ENCODE peak calls at places on chromosomes 12 and 14, in four cellular contexts. One of them, this sample, is unnamed.

GRCh38 chr14:48723841-48724495 is 862.2 kb downstream of the RPS29 start:
- DNase-seq in HepG2: no peak
- DNase-seq in GM12878: no peak
- DNase-seq in K562: no peak
- DNase-seq in this sample: no peak

GRCh38 chr12:18683603-18684002 is 54.2 kb downstream of the PLCZ1 start:
- DNase-seq in HepG2: no peak
- DNase-seq in GM12878: no peak
- DNase-seq in K562: peak; percentile 23
- DNase-seq in this sample: no peak

GRCh38 chr12:61250303-61250702 is 1009.9 kb upstream of the USP15 start:
- DNase-seq in HepG2: no peak
- DNase-seq in GM12878: no peak
- DNase-seq in K562: no peak
- DNase-seq in this sample: no peak

GRCh38 chr12:49389092-49389703 is 21.9 kb downstream of the SPATS2 start:
- DNase-seq in HepG2: no peak
- DNase-seq in GM12878: no peak
- DNase-seq in K562: no peak
- DNase-seq in this sample: no peak

GRCh38 chr12:57047981-57048380 is 1.9 kb downstream of the MYO1A start:
- DNase-seq in HepG2: no peak
- DNase-seq in GM12878: no peak
- DNase-seq in K562: no peak
- DNase-seq in this sample: no peak

GRCh38 chr12:130826151-130826801 is 12.8 kb downstream of the STX2 start:
- DNase-seq in HepG2: peak; percentile 33
- DNase-seq in GM12878: no peak
- DNase-seq in K562: peak; percentile 87
- DNase-seq in this sample: peak; percentile 85

GRCh38 chr12:93447555-93448265 is 6.0 kb upstream of the UBE2N start:
- DNase-seq in HepG2: no peak
- DNase-seq in GM12878: no peak
- DNase-seq in K562: no peak
- DNase-seq in this sample: no peak

GRCh38 chr14:52175982-52176502 is 91.5 kb upstream of the PTGDR start:
- DNase-seq in HepG2: no peak
- DNase-seq in GM12878: peak; percentile 23
- DNase-seq in K562: no peak
- DNase-seq in this sample: no peak

GRCh38 chr12:54358945-54359761 is 5.1 kb downstream of the GPR84 start:
- DNase-seq in HepG2: peak; percentile 98
- DNase-seq in GM12878: peak; percentile 97
- DNase-seq in K562: peak; percentile 99
- DNase-seq in this sample: peak; percentile 91

GRCh38 chr12:49808686-49809368 is 19.4 kb downstream of the NCKAP5L start:
- DNase-seq in HepG2: no peak
- DNase-seq in GM12878: no peak
- DNase-seq in K562: no peak
- DNase-seq in this sample: no peak

GRCh38 chr12:90908465-90908864 is 46.5 kb downstream of the CCER1 start:
- DNase-seq in HepG2: no peak
- DNase-seq in GM12878: no peak
- DNase-seq in K562: no peak
- DNase-seq in this sample: no peak

GRCh38 chr14:22510527-22511110 is 78.4 kb downstream of the DAD1 start:
- DNase-seq in HepG2: no peak
- DNase-seq in GM12878: no peak
- DNase-seq in K562: no peak
- DNase-seq in this sample: no peak

GRCh38 chr12:55847033-55847432 is 4.3 kb upstream of the MMP19 start:
- DNase-seq in HepG2: no peak
- DNase-seq in GM12878: no peak
- DNase-seq in K562: no peak
- DNase-seq in this sample: no peak

GRCh38 chr12:113800201-113800600 is 165.9 kb downstream of the RBM19 start:
- DNase-seq in HepG2: no peak
- DNase-seq in GM12878: no peak
- DNase-seq in K562: no peak
- DNase-seq in this sample: no peak

GRCh38 chr14:71532349-71532748 is 399.9 kb upstream of the RGS6 start:
- DNase-seq in HepG2: no peak
- DNase-seq in GM12878: no peak
- DNase-seq in K562: no peak
- DNase-seq in this sample: no peak

GRCh38 chr14:80959448-80960006 is 4.1 kb downstream of the TSHR start:
- DNase-seq in HepG2: no peak
- DNase-seq in GM12878: peak; percentile 91
- DNase-seq in K562: no peak
- DNase-seq in this sample: no peak

GRCh38 chr14:70237710-70238109 is 49.0 kb upstream of the SLC8A3 start:
- DNase-seq in HepG2: no peak
- DNase-seq in GM12878: no peak
- DNase-seq in K562: peak; percentile 69
- DNase-seq in this sample: no peak

GRCh38 chr12:104427547-104427938 is 29.2 kb upstream of the CHST11 start:
- DNase-seq in HepG2: no peak
- DNase-seq in GM12878: no peak
- DNase-seq in K562: no peak
- DNase-seq in this sample: no peak

GRCh38 chr12:42684171-42685071 is 94.9 kb upstream of the PRICKLE1 start:
- DNase-seq in HepG2: no peak
- DNase-seq in GM12878: no peak
- DNase-seq in K562: no peak
- DNase-seq in this sample: no peak

GRCh38 chr14:69475194-69475818 is 9.2 kb upstream of the PLEKHD1 start:
- DNase-seq in HepG2: peak; percentile 19
- DNase-seq in GM12878: no peak
- DNase-seq in K562: no peak
- DNase-seq in this sample: peak; percentile 51

GRCh38 chr12:106675651-106676435 is 93.0 kb downstream of the RFX4 start:
- DNase-seq in HepG2: no peak
- DNase-seq in GM12878: no peak
- DNase-seq in K562: no peak
- DNase-seq in this sample: no peak

GRCh38 chr14:71169861-71170260 is 262.6 kb downstream of the PCNX1 start:
- DNase-seq in HepG2: no peak
- DNase-seq in GM12878: no peak
- DNase-seq in K562: no peak
- DNase-seq in this sample: no peak

GRCh38 chr14:21617614-21618013 is 17.1 kb downstream of the OR10G2 start:
- DNase-seq in HepG2: no peak
- DNase-seq in GM12878: no peak
- DNase-seq in K562: no peak
- DNase-seq in this sample: no peak

GRCh38 chr12:47939009-47939601 is 24.3 kb upstream of the TMEM106C start:
- DNase-seq in HepG2: no peak
- DNase-seq in GM12878: no peak
- DNase-seq in K562: no peak
- DNase-seq in this sample: no peak

GRCh38 chr12:1332327-1332726 is 262.1 kb downstream of the FBXL14 start:
- DNase-seq in HepG2: peak; percentile 57
- DNase-seq in GM12878: no peak
- DNase-seq in K562: no peak
- DNase-seq in this sample: no peak

GRCh38 chr12:88946377-88946997 is 366.2 kb upstream of the KITLG start:
- DNase-seq in HepG2: no peak
- DNase-seq in GM12878: no peak
- DNase-seq in K562: no peak
- DNase-seq in this sample: no peak

GRCh38 chr12:130339946-130340345 is 2.3 kb downstream of the PIWIL1 start:
- DNase-seq in HepG2: no peak
- DNase-seq in GM12878: no peak
- DNase-seq in K562: no peak
- DNase-seq in this sample: no peak

GRCh38 chr12:10673660-10674384 is at the start of gene STYK1:
- DNase-seq in HepG2: peak; percentile 20
- DNase-seq in GM12878: peak; percentile 24
- DNase-seq in K562: peak; percentile 65
- DNase-seq in this sample: peak; percentile 50

GRCh38 chr14:69694730-69695663 is 71.9 kb upstream of the SRSF5 start:
- DNase-seq in HepG2: no peak
- DNase-seq in GM12878: no peak
- DNase-seq in K562: peak; percentile 38
- DNase-seq in this sample: no peak

GRCh38 chr14:72488551-72488950 is 405.4 kb downstream of the DPF3 start:
- DNase-seq in HepG2: no peak
- DNase-seq in GM12878: no peak
- DNase-seq in K562: no peak
- DNase-seq in this sample: no peak

GRCh38 chr12:88519802-88520435 is 60.4 kb downstream of the KITLG start:
- DNase-seq in HepG2: no peak
- DNase-seq in GM12878: no peak
- DNase-seq in K562: no peak
- DNase-seq in this sample: no peak

GRCh38 chr14:36835145-36835544 is 173.5 kb downstream of the PAX9 start:
- DNase-seq in HepG2: no peak
- DNase-seq in GM12878: no peak
- DNase-seq in K562: no peak
- DNase-seq in this sample: no peak

GRCh38 chr12:53337998-53338397 is 1.8 kb upstream of the SP7 start:
- DNase-seq in HepG2: no peak
- DNase-seq in GM12878: no peak
- DNase-seq in K562: no peak
- DNase-seq in this sample: peak; percentile 26

GRCh38 chr12:52006726-52007157 is at the start of gene TAMALIN:
- DNase-seq in HepG2: no peak
- DNase-seq in GM12878: no peak
- DNase-seq in K562: peak; percentile 82
- DNase-seq in this sample: peak; percentile 97

GRCh38 chr12:88615490-88615889 is 35.2 kb upstream of the KITLG start:
- DNase-seq in HepG2: no peak
- DNase-seq in GM12878: no peak
- DNase-seq in K562: no peak
- DNase-seq in this sample: no peak

GRCh38 chr12:85029456-85029855 is 6.6 kb downstream of the TSPAN19 start:
- DNase-seq in HepG2: peak; percentile 3
- DNase-seq in GM12878: no peak
- DNase-seq in K562: peak; percentile 7
- DNase-seq in this sample: no peak

GRCh38 chr14:104820669-104821228 is 19.8 kb downstream of the ZBTB42 start:
- DNase-seq in HepG2: peak; percentile 81
- DNase-seq in GM12878: no peak
- DNase-seq in K562: no peak
- DNase-seq in this sample: peak; percentile 92

GRCh38 chr12:103397536-103397935 is 98.2 kb downstream of the C12orf42 start:
- DNase-seq in HepG2: no peak
- DNase-seq in GM12878: no peak
- DNase-seq in K562: no peak
- DNase-seq in this sample: no peak
- TF ChIP-seq NFIC in HepG2: no peak
- TF ChIP-seq NFIC in GM12878: no peak
- TF ChIP-seq NFIC in K562: no peak
- TF ChIP-seq NFIC in this sample: no peak

DNA sequence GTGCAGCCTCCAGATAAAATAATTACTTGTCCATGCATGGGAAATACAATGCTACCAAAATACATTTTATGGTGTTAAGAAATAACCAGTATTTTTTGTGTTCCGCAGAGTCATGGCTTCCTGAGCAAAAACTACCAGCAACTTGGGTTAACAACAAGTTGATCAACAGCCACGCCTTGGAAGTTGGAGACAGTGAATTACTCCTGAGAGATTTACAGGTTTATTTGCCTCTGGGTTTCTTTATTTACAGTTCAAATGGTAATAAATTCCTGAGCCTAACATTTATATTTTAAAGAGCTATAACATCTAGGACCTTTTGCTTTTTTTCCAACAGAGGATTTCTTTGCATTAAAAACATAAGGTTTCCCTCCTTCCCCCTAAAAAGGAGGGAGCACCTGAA is 194.0 kb downstream of the IPO8 start:
- DNase-seq in HepG2: no peak
- DNase-seq in GM12878: no peak
- DNase-seq in K562: no peak
- DNase-seq in this sample: no peak
- H3K4me2 ChIP-seq in HepG2: no peak overlapping the region
- H3K4me2 ChIP-seq in GM12878: no peak overlapping the region
- H3K4me2 ChIP-seq in K562: no peak overlapping the region
- H3K4me2 ChIP-seq in this sample: no peak overlapping the region

GRCh38 chr12:23236056-23236455 is 611.1 kb downstream of the ETNK1 start:
- DNase-seq in HepG2: peak; percentile 53
- DNase-seq in GM12878: no peak
- DNase-seq in K562: no peak
- DNase-seq in this sample: no peak
- TF ChIP-seq EP300 in HepG2: no peak
- TF ChIP-seq EP300 in GM12878: no peak
- TF ChIP-seq EP300 in K562: no peak
- TF ChIP-seq EP300 in this sample: no peak

DNA sequence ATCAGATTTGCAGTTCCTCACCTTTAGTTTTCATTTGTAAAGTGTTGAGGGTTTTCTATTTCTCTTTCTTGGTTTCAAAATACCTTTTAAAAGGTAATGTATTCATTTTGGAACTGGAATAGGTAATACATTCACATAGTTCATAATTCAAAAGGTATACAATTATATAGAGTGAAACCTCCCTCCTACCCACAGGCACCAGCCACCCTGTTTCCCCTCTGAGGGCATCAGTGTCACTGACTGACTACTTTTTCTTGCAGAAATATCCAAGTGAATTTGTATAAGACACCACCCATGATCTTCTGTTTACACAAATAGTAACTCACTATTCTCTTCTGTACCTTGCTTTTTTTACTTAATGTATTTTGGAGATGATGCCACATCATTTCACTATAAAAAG is 139.6 kb upstream of the EGLN3 start:
- DNase-seq in HepG2: no peak
- DNase-seq in GM12878: no peak
- DNase-seq in K562: no peak
- DNase-seq in this sample: no peak
- TF ChIP-seq NFIC in HepG2: no peak
- TF ChIP-seq NFIC in GM12878: no peak
- TF ChIP-seq NFIC in K562: no peak
- TF ChIP-seq NFIC in this sample: no peak

GRCh38 chr14:55835985-55836384 is 256.0 kb downstream of the KTN1 start:
- DNase-seq in HepG2: no peak
- DNase-seq in GM12878: no peak
- DNase-seq in K562: no peak
- DNase-seq in this sample: no peak

GRCh38 chr14:55832122-55832911 is 252.3 kb downstream of the KTN1 start:
- DNase-seq in HepG2: peak; percentile 81
- DNase-seq in GM12878: no peak
- DNase-seq in K562: no peak
- DNase-seq in this sample: no peak

GRCh38 chr14:55837467-55837866 is 257.5 kb downstream of the KTN1 start:
- DNase-seq in HepG2: peak; percentile 10
- DNase-seq in GM12878: no peak
- DNase-seq in K562: no peak
- DNase-seq in this sample: no peak

GRCh38 chr14:55834390-55834789 is 254.4 kb downstream of the KTN1 start:
- DNase-seq in HepG2: no peak
- DNase-seq in GM12878: no peak
- DNase-seq in K562: no peak
- DNase-seq in this sample: no peak

GRCh38 chr14:55832974-55833373 is 253.0 kb downstream of the KTN1 start:
- DNase-seq in HepG2: no peak
- DNase-seq in GM12878: no peak
- DNase-seq in K562: no peak
- DNase-seq in this sample: no peak
- H3K4me2 ChIP-seq in HepG2: no peak overlapping the region
- H3K4me2 ChIP-seq in GM12878: no peak overlapping the region
- H3K4me2 ChIP-seq in K562: no peak overlapping the region
- H3K4me2 ChIP-seq in this sample: no peak overlapping the region